ENCODE peak calls at places on chromosomes 16 and 17, in nine cellular contexts. One of them, this sample, is unnamed.

GRCh38 chr17:37406635-37407455 is at the start of the genes ACACA and TADA2A:
- DNase-seq in stomach: peak; percentile 82
- DNase-seq in sigmoid colon: peak; percentile 88
- DNase-seq in prostate gland: peak; percentile 69
- DNase-seq in suprapubic skin: peak; percentile 86
- DNase-seq in endothelial cell of umbilical vein: peak; percentile 81
- DNase-seq in HCT116: peak; percentile 60
- DNase-seq in GM12891: peak; percentile 87
- DNase-seq in upper lobe of left lung: peak; percentile 96
- DNase-seq in this sample: peak; percentile 72

GRCh38 chr16:27722266-27722636 is 172.3 kb downstream of the KATNIP start:
- DNase-seq in GM12891: no peak
- DNase-seq in upper lobe of left lung: no peak
- DNase-seq in suprapubic skin: no peak
- DNase-seq in prostate gland: no peak
- DNase-seq in sigmoid colon: no peak
- DNase-seq in endothelial cell of umbilical vein: no peak
- DNase-seq in HCT116: no peak
- DNase-seq in stomach: no peak
- DNase-seq in this sample: no peak

GRCh38 chr17:66904760-66905637 is 59.5 kb upstream of the CACNG4 start:
- DNase-seq in suprapubic skin: no peak
- DNase-seq in prostate gland: peak; percentile 22
- DNase-seq in HCT116: no peak
- DNase-seq in stomach: peak; percentile 55
- DNase-seq in upper lobe of left lung: peak; percentile 43
- DNase-seq in sigmoid colon: no peak
- DNase-seq in GM12891: no peak
- DNase-seq in endothelial cell of umbilical vein: peak; percentile 82
- DNase-seq in this sample: peak; percentile 60

GRCh38 chr16:89386337-89386736 is 104.0 kb downstream of the ANKRD11 start:
- DNase-seq in upper lobe of left lung: no peak
- DNase-seq in HCT116: no peak
- DNase-seq in stomach: no peak
- DNase-seq in GM12891: no peak
- DNase-seq in sigmoid colon: peak; percentile 51
- DNase-seq in prostate gland: no peak
- DNase-seq in suprapubic skin: no peak
- DNase-seq in endothelial cell of umbilical vein: no peak
- DNase-seq in this sample: no peak

GRCh38 chr17:4531988-4532736 is 23.0 kb downstream of the MYBBP1A start:
- DNase-seq in suprapubic skin: no peak
- DNase-seq in HCT116: no peak
- DNase-seq in sigmoid colon: no peak
- DNase-seq in upper lobe of left lung: no peak
- DNase-seq in prostate gland: no peak
- DNase-seq in endothelial cell of umbilical vein: no peak
- DNase-seq in stomach: no peak
- DNase-seq in GM12891: no peak
- DNase-seq in this sample: no peak

GRCh38 chr16:86215233-86215978 is 294.9 kb upstream of the FOXF1 start:
- DNase-seq in suprapubic skin: peak; percentile 50
- DNase-seq in sigmoid colon: peak; percentile 33
- DNase-seq in prostate gland: no peak
- DNase-seq in GM12891: no peak
- DNase-seq in upper lobe of left lung: no peak
- DNase-seq in stomach: no peak
- DNase-seq in HCT116: no peak
- DNase-seq in endothelial cell of umbilical vein: no peak
- DNase-seq in this sample: no peak

GRCh38 chr16:67349172-67349571 is 22.6 kb downstream of the LRRC36 start:
- DNase-seq in HCT116: peak; percentile 48
- DNase-seq in sigmoid colon: no peak
- DNase-seq in endothelial cell of umbilical vein: peak; percentile 59
- DNase-seq in suprapubic skin: no peak
- DNase-seq in prostate gland: no peak
- DNase-seq in upper lobe of left lung: no peak
- DNase-seq in GM12891: no peak
- DNase-seq in stomach: no peak
- DNase-seq in this sample: no peak

GRCh38 chr17:65466547-65466946 is 94.9 kb downstream of the AXIN2 start:
- DNase-seq in stomach: no peak
- DNase-seq in suprapubic skin: no peak
- DNase-seq in GM12891: no peak
- DNase-seq in upper lobe of left lung: no peak
- DNase-seq in endothelial cell of umbilical vein: no peak
- DNase-seq in sigmoid colon: no peak
- DNase-seq in HCT116: no peak
- DNase-seq in prostate gland: no peak
- DNase-seq in this sample: no peak

GRCh38 chr16:22325598-22326368 is 28.6 kb downstream of the POLR3E start:
- DNase-seq in prostate gland: no peak
- DNase-seq in upper lobe of left lung: peak; percentile 77
- DNase-seq in suprapubic skin: no peak
- DNase-seq in GM12891: no peak
- DNase-seq in sigmoid colon: no peak
- DNase-seq in endothelial cell of umbilical vein: no peak
- DNase-seq in stomach: no peak
- DNase-seq in HCT116: no peak
- DNase-seq in this sample: no peak

GRCh38 chr16:66493490-66494401 is 56.2 kb downstream of the TK2 start:
- DNase-seq in endothelial cell of umbilical vein: no peak
- DNase-seq in upper lobe of left lung: no peak
- DNase-seq in prostate gland: no peak
- DNase-seq in sigmoid colon: peak; percentile 40
- DNase-seq in suprapubic skin: no peak
- DNase-seq in GM12891: no peak
- DNase-seq in HCT116: no peak
- DNase-seq in stomach: peak; percentile 17
- DNase-seq in this sample: no peak

GRCh38 chr16:30054959-30055553 is 10.5 kb upstream of the ALDOA start:
- DNase-seq in sigmoid colon: no peak
- DNase-seq in prostate gland: peak; percentile 64
- DNase-seq in upper lobe of left lung: peak; percentile 65
- DNase-seq in endothelial cell of umbilical vein: peak; percentile 32
- DNase-seq in GM12891: no peak
- DNase-seq in suprapubic skin: no peak
- DNase-seq in HCT116: no peak
- DNase-seq in stomach: peak; percentile 77
- DNase-seq in this sample: no peak

GRCh38 chr17:78717431-78717980 is 64.6 kb downstream of the CYTH1 start:
- DNase-seq in sigmoid colon: peak; percentile 75
- DNase-seq in stomach: no peak
- DNase-seq in endothelial cell of umbilical vein: peak; percentile 44
- DNase-seq in suprapubic skin: no peak
- DNase-seq in GM12891: no peak
- DNase-seq in upper lobe of left lung: peak; percentile 20
- DNase-seq in prostate gland: peak; percentile 53
- DNase-seq in HCT116: no peak
- DNase-seq in this sample: no peak

GRCh38 chr16:66604376-66605176 is at the start of gene CMTM3:
- DNase-seq in prostate gland: no peak
- DNase-seq in HCT116: peak; percentile 21
- DNase-seq in stomach: peak; percentile 59
- DNase-seq in sigmoid colon: peak; percentile 80
- DNase-seq in upper lobe of left lung: peak; percentile 95
- DNase-seq in GM12891: peak; percentile 80
- DNase-seq in endothelial cell of umbilical vein: peak; percentile 63
- DNase-seq in suprapubic skin: no peak
- DNase-seq in this sample: no peak

GRCh38 chr17:72915631-72916081 is 176.8 kb downstream of the SLC39A11 start:
- DNase-seq in endothelial cell of umbilical vein: no peak
- DNase-seq in upper lobe of left lung: no peak
- DNase-seq in stomach: no peak
- DNase-seq in sigmoid colon: no peak
- DNase-seq in HCT116: no peak
- DNase-seq in prostate gland: no peak
- DNase-seq in GM12891: no peak
- DNase-seq in suprapubic skin: no peak
- DNase-seq in this sample: no peak

GRCh38 chr16:35480361-35480760 is 2020.9 kb downstream of the TP53TG3F start:
- DNase-seq in stomach: no peak
- DNase-seq in HCT116: no peak
- DNase-seq in sigmoid colon: no peak
- DNase-seq in GM12891: no peak
- DNase-seq in suprapubic skin: no peak
- DNase-seq in endothelial cell of umbilical vein: no peak
- DNase-seq in upper lobe of left lung: no peak
- DNase-seq in prostate gland: no peak
- DNase-seq in this sample: no peak

GRCh38 chr16:68790130-68790761 is 53.1 kb upstream of the TANGO6 start:
- DNase-seq in sigmoid colon: peak; percentile 66
- DNase-seq in prostate gland: peak; percentile 75
- DNase-seq in endothelial cell of umbilical vein: no peak
- DNase-seq in GM12891: no peak
- DNase-seq in HCT116: no peak
- DNase-seq in upper lobe of left lung: no peak
- DNase-seq in stomach: peak; percentile 65
- DNase-seq in suprapubic skin: no peak
- DNase-seq in this sample: no peak

GRCh38 chr17:19867094-19867653 is 562 bp downstream of the ULK2 start:
- DNase-seq in suprapubic skin: peak; percentile 81
- DNase-seq in HCT116: peak; percentile 16
- DNase-seq in endothelial cell of umbilical vein: peak; percentile 71
- DNase-seq in prostate gland: peak; percentile 64
- DNase-seq in GM12891: peak; percentile 55
- DNase-seq in sigmoid colon: peak; percentile 86
- DNase-seq in stomach: peak; percentile 70
- DNase-seq in upper lobe of left lung: peak; percentile 91
- DNase-seq in this sample: peak; percentile 36

GRCh38 chr17:33202796-33203195 is 90.3 kb downstream of the ASIC2 start:
- DNase-seq in prostate gland: no peak
- DNase-seq in stomach: no peak
- DNase-seq in sigmoid colon: no peak
- DNase-seq in upper lobe of left lung: no peak
- DNase-seq in GM12891: no peak
- DNase-seq in endothelial cell of umbilical vein: no peak
- DNase-seq in HCT116: no peak
- DNase-seq in suprapubic skin: no peak
- DNase-seq in this sample: no peak

GRCh38 chr16:72198641-72199250 is 26.8 kb upstream of the PMFBP1 start:
- DNase-seq in sigmoid colon: no peak
- DNase-seq in stomach: no peak
- DNase-seq in suprapubic skin: no peak
- DNase-seq in HCT116: no peak
- DNase-seq in upper lobe of left lung: no peak
- DNase-seq in prostate gland: no peak
- DNase-seq in endothelial cell of umbilical vein: no peak
- DNase-seq in GM12891: no peak
- DNase-seq in this sample: no peak

GRCh38 chr16:5010576-5011329 is 23.0 kb downstream of the NAGPA start:
- DNase-seq in GM12891: no peak
- DNase-seq in stomach: no peak
- DNase-seq in endothelial cell of umbilical vein: no peak
- DNase-seq in HCT116: no peak
- DNase-seq in sigmoid colon: no peak
- DNase-seq in prostate gland: no peak
- DNase-seq in suprapubic skin: no peak
- DNase-seq in upper lobe of left lung: no peak
- DNase-seq in this sample: no peak

GRCh38 chr17:8142887-8143580 is 9.2 kb downstream of the PER1 start:
- DNase-seq in HCT116: no peak
- DNase-seq in GM12891: no peak
- DNase-seq in stomach: no peak
- DNase-seq in endothelial cell of umbilical vein: no peak
- DNase-seq in sigmoid colon: peak; percentile 66
- DNase-seq in upper lobe of left lung: peak; percentile 80
- DNase-seq in prostate gland: no peak
- DNase-seq in suprapubic skin: no peak
- DNase-seq in this sample: no peak
- TF ChIP-seq POLR2AphosphoS5 in HCT116: no peak
- TF ChIP-seq POLR2AphosphoS5 in GM12891: no peak
- TF ChIP-seq POLR2AphosphoS5 in stomach: no peak
- TF ChIP-seq POLR2AphosphoS5 in endothelial cell of umbilical vein: no peak
- TF ChIP-seq POLR2AphosphoS5 in sigmoid colon: peak; percentile 30
- TF ChIP-seq POLR2AphosphoS5 in upper lobe of left lung: peak; percentile 9
- TF ChIP-seq POLR2AphosphoS5 in prostate gland: no peak
- TF ChIP-seq POLR2AphosphoS5 in suprapubic skin: no peak
- TF ChIP-seq POLR2AphosphoS5 in this sample: no peak

GRCh38 chr17:29148790-29149430 is 31.3 kb downstream of the MYO18A start:
- DNase-seq in HCT116: peak; percentile 85
- DNase-seq in endothelial cell of umbilical vein: peak; percentile 95
- DNase-seq in stomach: peak; percentile 95
- DNase-seq in sigmoid colon: peak; percentile 97
- DNase-seq in upper lobe of left lung: peak; percentile 99
- DNase-seq in prostate gland: peak; percentile 89
- DNase-seq in suprapubic skin: peak; percentile 96
- DNase-seq in GM12891: peak; percentile 92
- DNase-seq in this sample: peak; percentile 89
- TF ChIP-seq POLR2A in HCT116: peak; percentile 63
- TF ChIP-seq POLR2A in endothelial cell of umbilical vein: peak; percentile 83
- TF ChIP-seq POLR2A in stomach: no peak
- TF ChIP-seq POLR2A in sigmoid colon: no peak
- TF ChIP-seq POLR2A in upper lobe of left lung: no peak
- TF ChIP-seq POLR2A in prostate gland: peak; percentile 37
- TF ChIP-seq POLR2A in suprapubic skin: no peak
- TF ChIP-seq POLR2A in GM12891: peak; percentile 75
- TF ChIP-seq POLR2A in this sample: no peak

DNA sequence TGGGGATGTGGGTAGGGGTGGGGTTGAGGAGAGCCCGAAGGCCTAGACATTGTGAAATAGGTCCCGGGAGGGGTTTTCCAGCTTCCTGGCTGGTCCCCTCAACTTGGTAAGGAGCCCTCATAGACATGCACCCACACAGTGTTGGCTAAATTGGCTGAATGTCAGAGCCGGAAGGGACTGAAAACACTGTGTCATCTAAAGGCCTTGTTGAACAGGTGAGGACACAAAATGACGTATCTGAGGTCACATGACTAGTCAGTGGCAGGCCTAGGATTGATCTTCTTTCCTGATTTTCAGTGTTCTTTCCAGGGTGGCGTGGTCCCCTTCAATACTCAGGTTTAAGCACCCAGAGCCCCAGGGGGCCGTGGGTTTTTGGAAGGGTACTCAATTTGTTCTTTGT is 27.6 kb downstream of the ITGB3 start:
- DNase-seq in GM12891: no peak
- DNase-seq in sigmoid colon: no peak
- DNase-seq in suprapubic skin: no peak
- DNase-seq in upper lobe of left lung: no peak
- DNase-seq in HCT116: no peak
- DNase-seq in stomach: no peak
- DNase-seq in prostate gland: no peak
- DNase-seq in endothelial cell of umbilical vein: no peak
- DNase-seq in this sample: peak; percentile 59
- TF ChIP-seq POLR2AphosphoS5 in GM12891: no peak
- TF ChIP-seq POLR2AphosphoS5 in sigmoid colon: no peak
- TF ChIP-seq POLR2AphosphoS5 in suprapubic skin: no peak
- TF ChIP-seq POLR2AphosphoS5 in upper lobe of left lung: no peak
- TF ChIP-seq POLR2AphosphoS5 in HCT116: no peak
- TF ChIP-seq POLR2AphosphoS5 in stomach: no peak
- TF ChIP-seq POLR2AphosphoS5 in prostate gland: no peak
- TF ChIP-seq POLR2AphosphoS5 in endothelial cell of umbilical vein: no peak
- TF ChIP-seq POLR2AphosphoS5 in this sample: no peak

DNA sequence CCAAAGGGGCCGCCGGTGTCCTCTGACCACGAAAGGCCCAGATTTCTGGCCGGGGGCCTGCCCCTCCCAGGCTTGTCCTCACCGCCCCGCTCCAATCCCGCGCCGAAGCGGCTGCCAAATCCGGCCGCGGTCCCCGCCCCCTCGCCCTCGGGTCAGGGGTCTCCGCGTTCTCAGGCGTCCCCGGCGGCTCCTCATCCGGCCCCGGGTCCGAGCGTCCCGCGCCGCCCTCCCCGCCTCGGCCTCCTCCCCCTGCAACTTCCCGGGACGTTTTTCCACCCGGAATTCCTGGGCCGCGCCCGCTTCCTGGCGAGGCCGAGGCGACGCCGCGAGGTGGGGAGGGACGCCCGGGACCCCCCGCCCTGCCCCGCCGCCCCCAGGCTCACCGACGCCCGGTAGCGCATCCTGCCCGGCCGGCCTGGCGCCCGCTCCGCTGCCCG is 7.2 kb downstream of the MYO1C start:
- DNase-seq in suprapubic skin: no peak
- DNase-seq in HCT116: no peak
- DNase-seq in sigmoid colon: no peak
- DNase-seq in stomach: peak; percentile 39
- DNase-seq in prostate gland: no peak
- DNase-seq in endothelial cell of umbilical vein: peak; percentile 26
- DNase-seq in GM12891: no peak
- DNase-seq in upper lobe of left lung: peak; percentile 93
- DNase-seq in this sample: no peak
- TF ChIP-seq POLR2A in suprapubic skin: no peak
- TF ChIP-seq POLR2A in HCT116: peak; percentile 34
- TF ChIP-seq POLR2A in sigmoid colon: no peak
- TF ChIP-seq POLR2A in stomach: no peak
- TF ChIP-seq POLR2A in prostate gland: peak; percentile 21
- TF ChIP-seq POLR2A in endothelial cell of umbilical vein: peak; percentile 36
- TF ChIP-seq POLR2A in GM12891: no peak
- TF ChIP-seq POLR2A in upper lobe of left lung: no peak
- TF ChIP-seq POLR2A in this sample: no peak